ENCODE peak calls at places on chromosomes 13 and 19, in seven cellular contexts. C is Karpas-422, O is spleen, D is cardiac muscle cell, R is suprapubic skin, B is HAP-1, W is adrenal gland. V is an unnamed sample. For H3K4me1, H3K27me3 and H3K9me3, the result is how much of the 10 kb centered on the place peaks cover.

GRCh38 chr13:62629618-62630017 is 1214.0 kb upstream of the PCDH20 start:
- DNase-seq in C (no peak), O (no peak), D (no peak), R (no peak), B (no peak), W (no peak), V (no peak)

GRCh38 chr13:67238277-67238859 is 8.2 kb upstream of the PCDH9 start:
- DNase-seq in C (peak), O (no peak), D (peak), R (no peak), B (peak), W (no peak), V (no peak)

GRCh38 chr13:35157143-35157755 is 215.2 kb downstream of the NBEA start:
- DNase-seq in C (peak), O (no peak), D (peak), R (no peak), B (peak), W (peak), V (no peak)

GRCh38 chr19:40144151-40144550 is 47.1 kb upstream of the MAP3K10 start:
- DNase-seq in C (no peak), O (no peak), D (no peak), R (no peak), B (no peak), W (no peak), V (peak)

GRCh38 chr19:36973021-36973843 is 57.1 kb downstream of the ZNF568 start:
- DNase-seq in C (no peak), O (peak), D (peak), R (peak), B (no peak), W (peak), V (peak)

GRCh38 chr13:98397221-98397620 is 179.7 kb downstream of the STK24 start:
- DNase-seq in C (no peak), O (no peak), D (peak), R (no peak), B (no peak), W (no peak), V (no peak)

GRCh38 chr19:47390533-47391488 is 28.5 kb downstream of the MEIS3 start:
- DNase-seq in C (no peak), O (no peak), D (no peak), R (no peak), B (no peak), W (no peak), V (no peak)

GRCh38 chr19:2276429-2276989 is 5.5 kb downstream of the PEAK3 start:
- DNase-seq in C (no peak), O (no peak), D (no peak), R (no peak), B (no peak), W (no peak), V (no peak)

GRCh38 chr13:100491164-100491847 is 97.3 kb downstream of the GGACT start:
- DNase-seq in C (no peak), O (no peak), D (peak), R (no peak), B (no peak), W (peak), V (no peak)

DNA sequence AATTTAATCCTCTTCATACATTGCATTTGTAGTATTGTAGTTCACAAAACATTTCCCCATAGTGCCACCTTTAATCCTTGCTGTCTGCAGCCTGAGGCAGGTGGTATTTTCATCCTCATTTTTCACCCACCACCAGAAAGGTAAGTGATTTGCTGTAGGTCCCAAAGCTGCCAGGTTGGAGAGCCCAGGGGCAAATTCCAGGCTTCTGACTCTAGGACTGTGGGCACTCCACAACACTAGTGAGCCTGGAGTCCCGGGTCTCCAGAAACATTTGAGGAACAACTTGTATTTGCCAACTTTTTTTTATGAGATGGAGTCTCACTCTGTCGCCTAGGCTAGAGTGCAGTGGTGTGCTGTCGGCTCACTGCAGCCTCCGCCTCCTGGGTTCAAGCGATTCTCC is 6.2 kb downstream of the ILF3 start:
- DNase-seq in C (no peak), O (no peak), D (no peak), R (no peak), B (no peak), W (no peak), V (no peak)
- H3K4me1 ChIP-seq in C (half or more), O (half or more), D (under half), R (half or more), B (under half), W (half or more), V (half or more)

DNA sequence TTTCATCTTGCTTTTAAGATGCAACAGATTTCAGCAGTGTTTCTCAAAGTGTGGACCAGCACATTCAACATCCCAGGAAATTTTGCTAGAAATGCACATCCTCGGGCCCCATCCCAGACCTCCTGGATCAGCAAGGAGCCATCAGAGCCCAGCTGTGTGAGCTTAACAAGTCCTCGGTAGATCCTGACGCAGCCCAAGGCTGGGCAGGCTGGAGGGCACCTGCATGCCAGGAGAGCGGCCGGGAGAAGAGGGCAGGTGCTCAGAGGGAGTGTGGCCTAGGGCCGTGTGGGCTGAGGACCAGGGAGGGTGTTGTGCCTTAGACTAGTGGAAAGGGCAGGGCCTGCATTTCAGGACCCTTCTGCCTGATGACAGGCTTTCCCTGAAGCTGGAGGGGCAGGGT is 2.2 kb upstream of the MCF2L start:
- DNase-seq in C (no peak), O (peak), D (no peak), R (peak), B (no peak), W (no peak), V (no peak)
- H3K27me3 ChIP-seq in C (under half), O (under half), D (under half), R (under half), B (under half), W (under half), V (under half)

DNA sequence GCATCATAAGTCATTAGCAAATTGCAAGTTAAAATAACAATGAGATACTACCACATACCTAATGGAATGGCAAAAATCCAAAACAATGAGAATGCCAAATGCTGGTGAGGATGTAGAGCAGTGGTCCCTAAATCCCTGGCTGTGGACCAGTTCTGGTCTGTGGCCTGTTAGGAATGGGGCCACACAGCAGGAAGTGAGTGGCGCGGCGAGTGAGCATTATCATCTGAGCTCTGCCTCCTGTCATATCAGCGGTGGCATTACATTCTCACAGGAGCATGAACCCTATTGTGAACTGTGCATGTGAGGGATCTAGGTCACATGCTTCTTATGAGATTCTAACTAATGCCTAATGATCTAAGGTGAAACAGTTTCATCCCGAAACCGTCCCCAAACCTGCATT is 1694.4 kb downstream of the EFNB2 start:
- DNase-seq in C (no peak), O (no peak), D (no peak), R (no peak), B (no peak), W (no peak), V (no peak)
- H3K9me3 ChIP-seq in C (under half), O (under half), D (under half), R (under half), B (under half), W (under half), V (under half)

GRCh38 chr13:45219938-45220375 is 19.1 kb upstream of the KCTD4 start:
- DNase-seq in C (peak), O (no peak), D (peak), R (no peak), B (peak), W (no peak), V (no peak)

GRCh38 chr13:45216193-45216592 is 15.3 kb upstream of the KCTD4 start:
- DNase-seq in C (no peak), O (no peak), D (no peak), R (no peak), B (no peak), W (no peak), V (no peak)

GRCh38 chr13:45218689-45219088 is 17.8 kb upstream of the KCTD4 start:
- DNase-seq in C (no peak), O (no peak), D (no peak), R (no peak), B (no peak), W (no peak), V (no peak)

GRCh38 chr13:45220403-45220802 is 19.6 kb upstream of the KCTD4 start:
- DNase-seq in C (no peak), O (no peak), D (no peak), R (no peak), B (no peak), W (no peak), V (no peak)

DNA sequence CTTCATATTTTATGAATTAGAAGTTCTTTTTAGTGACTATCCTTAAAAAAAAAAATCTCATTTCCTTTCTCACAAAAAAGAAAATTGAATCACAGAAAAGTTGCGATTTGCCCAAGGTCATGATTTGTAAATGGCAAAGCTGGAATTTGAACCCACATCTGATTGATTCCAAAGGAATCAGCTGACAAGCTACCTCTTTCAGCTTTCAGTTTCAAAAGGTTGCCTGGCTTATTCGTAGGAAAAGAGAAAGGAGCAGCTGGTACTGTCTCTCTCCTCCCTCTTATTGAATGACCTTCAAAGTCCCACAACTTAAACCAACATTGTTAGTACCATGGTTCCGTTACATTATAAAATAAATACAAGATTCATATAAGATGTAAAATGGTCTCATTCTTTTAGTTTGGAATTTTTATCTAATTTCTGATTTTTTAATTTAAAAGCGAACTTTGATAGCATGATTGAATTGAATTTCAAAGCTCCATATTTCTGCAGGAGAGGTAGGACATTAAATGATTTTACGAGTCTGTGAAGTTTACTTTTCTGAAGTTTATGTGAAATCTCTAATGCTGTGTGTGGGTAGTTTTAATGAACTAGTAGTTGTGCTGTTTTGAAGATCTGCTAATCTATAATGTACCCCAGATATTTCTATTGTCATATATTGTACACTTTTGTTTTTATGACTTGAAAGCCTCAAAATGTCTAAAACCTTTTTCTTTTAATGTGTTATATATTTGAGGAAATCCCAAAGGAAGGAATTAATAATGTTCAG is 18.5 kb upstream of the KCTD4 start:
- DNase-seq in C (no peak), O (no peak), D (no peak), R (no peak), B (peak), W (no peak), V (no peak)
- H3K4me1 ChIP-seq in C (under half), O (under half), D (under half), R (under half), B (under half), W (under half), V (under half)

GRCh38 chr13:39451301-39451700 is 151.7 kb downstream of the LHFPL6 start:
- DNase-seq in C (no peak), O (no peak), D (peak), R (no peak), B (peak), W (peak), V (no peak)
- H3K27me3 ChIP-seq in C (under half), O (under half), D (under half), R (under half), B (under half), W (under half), V (under half)

GRCh38 chr19:43902399-43902798 is 32.7 kb downstream of the ZNF45 start:
- DNase-seq in C (no peak), O (no peak), D (no peak), R (no peak), B (no peak), W (no peak), V (no peak)
- H3K9me3 ChIP-seq in C (under half), O (under half), D (under half), R (under half), B (under half), W (under half), V (under half)

V was measured in CD4-positive, CD25-positive, alpha-beta regulatory T cell.